ENCODE peak calls at places on chromosomes 7 and 10, in eight cellular contexts. J, Y, G, C, E, K, Q and W are unnamed samples.
A peak's percentile ranks its signal among the peaks of the same experiment; 100 is the strongest.

GRCh38 chr10:117374506-117375359 is 507 bp downstream of the PDZD8 start:
- DNase-seq in Y (peak; percentile 39), C (peak; percentile 57), K (peak; percentile 43), G (peak; percentile 56), Q (peak; percentile 46), E (peak; percentile 56), J (peak; percentile 35), W (no peak)

GRCh38 chr7:93817004-93817403 is 73.5 kb downstream of the TFPI2 start:
- DNase-seq in Q (no peak), E (no peak), Y (no peak), J (no peak), K (no peak), C (no peak), G (no peak), W (no peak)

GRCh38 chr10:121509776-121510175 is 88.5 kb downstream of the FGFR2 start:
- DNase-seq in G (no peak), J (no peak), Y (no peak), C (no peak), Q (no peak), K (no peak), E (no peak), W (no peak)

GRCh38 chr10:48749254-48749787 is 64.6 kb downstream of the WDFY4 start:
- DNase-seq in Q (no peak), E (no peak), J (no peak), K (no peak), Y (no peak), G (no peak), C (no peak), W (no peak)

GRCh38 chr7:101172854-101173751 is 7.0 kb downstream of the NAT16 start:
- DNase-seq in J (peak; percentile 96), E (peak; percentile 56), Q (peak; percentile 71), G (peak; percentile 88), K (peak; percentile 39), Y (peak; percentile 85), C (peak; percentile 86), W (no peak)

GRCh38 chr7:83161851-83162401 is 758 bp downstream of the PCLO start:
- DNase-seq in J (peak; percentile 15), Y (no peak), G (no peak), Q (no peak), E (no peak), C (no peak), K (no peak), W (no peak)

GRCh38 chr10:42836771-42837468 is 54.3 kb downstream of the BMS1 start:
- DNase-seq in E (peak; percentile 31), G (peak; percentile 19), Y (no peak), C (no peak), K (peak; percentile 37), J (peak; percentile 66), Q (peak; percentile 17), W (no peak)

GRCh38 chr7:118186491-118186890 is 2.5 kb downstream of the LSM8 start:
- DNase-seq in G (no peak), C (no peak), Y (no peak), J (peak; percentile 9), E (peak; percentile 1), Q (no peak), K (no peak), W (no peak)

GRCh38 chr7:82593780-82594179 is 150.2 kb upstream of the CACNA2D1 start:
- DNase-seq in C (no peak), Y (no peak), E (peak; percentile 65), Q (peak; percentile 21), K (no peak), G (no peak), J (no peak), W (peak; percentile 79)

GRCh38 chr10:35640474-35640873 is 1.6 kb downstream of the FZD8 start:
- DNase-seq in E (peak; percentile 73), J (peak; percentile 81), K (peak; percentile 78), Y (peak; percentile 69), G (peak; percentile 70), Q (peak; percentile 76), C (peak; percentile 80), W (no peak)

GRCh38 chr7:114255404-114255841 is 159.2 kb upstream of the FOXP2 start:
- DNase-seq in Q (no peak), K (no peak), Y (no peak), J (no peak), C (peak; percentile 68), G (no peak), E (no peak), W (no peak)

GRCh38 chr7:87179180-87179579 is 26.9 kb downstream of the DMTF1 start:
- DNase-seq in Q (no peak), J (no peak), K (no peak), C (no peak), E (no peak), G (no peak), Y (no peak), W (no peak)

GRCh38 chr10:61465807-61466425 is 12.7 kb upstream of the TMEM26 start:
- DNase-seq in G (no peak), Q (peak; percentile 34), E (peak; percentile 15), Y (no peak), K (peak; percentile 39), J (peak; percentile 48), C (no peak), W (no peak)

GRCh38 chr7:539731-540411 is 20.2 kb upstream of the PDGFA start:
- DNase-seq in K (no peak), G (peak; percentile 78), E (peak; percentile 83), J (no peak), Y (peak; percentile 56), Q (peak; percentile 49), C (no peak), W (peak; percentile 94)

GRCh38 chr7:111362660-111363059 is 199.6 kb downstream of the IMMP2L start:
- DNase-seq in K (no peak), E (peak; percentile 60), C (no peak), G (no peak), J (peak; percentile 83), Q (peak; percentile 78), Y (no peak), W (peak; percentile 22)

GRCh38 chr10:34378297-34378696 is 436.8 kb downstream of the PARD3 start:
- DNase-seq in Q (no peak), C (no peak), E (no peak), G (no peak), Y (no peak), K (no peak), J (no peak), W (no peak)

GRCh38 chr7:90618880-90619279 is 22.8 kb downstream of the CDK14 start:
- DNase-seq in J (no peak), E (no peak), Q (no peak), Y (no peak), G (no peak), K (no peak), C (no peak), W (no peak)

GRCh38 chr10:102230861-102231356 is 4.8 kb downstream of the ELOVL3 start:
- DNase-seq in G (peak; percentile 34), J (peak; percentile 68), C (peak; percentile 59), E (no peak), Y (peak; percentile 53), Q (no peak), K (peak; percentile 69), W (no peak)
- TF ChIP-seq CTCF in G (no peak), J (peak; percentile 15), C (no peak), E (peak; percentile 21), Y (no peak), Q (peak; percentile 23), K (peak; percentile 53), W (peak; percentile 58)

GRCh38 chr10:2994562-2994961 is 72.8 kb upstream of the PFKP start:
- DNase-seq in G (no peak), C (no peak), J (peak; percentile 17), K (no peak), Q (peak; percentile 51), Y (no peak), E (peak; percentile 85), W (no peak)

GRCh38 chr10:2993636-2994035 is 73.7 kb upstream of the PFKP start:
- DNase-seq in C (no peak), Q (no peak), E (no peak), G (no peak), K (no peak), Y (no peak), J (no peak), W (no peak)

GRCh38 chr10:2990764-2991163 is 76.6 kb upstream of the PFKP start:
- DNase-seq in J (no peak), G (no peak), Q (no peak), E (no peak), C (no peak), Y (no peak), K (no peak), W (no peak)

GRCh38 chr10:2989292-2989947 is 77.9 kb upstream of the PFKP start:
- DNase-seq in Q (no peak), Y (no peak), C (no peak), G (no peak), E (no peak), J (no peak), K (no peak), W (no peak)

GRCh38 chr10:2992401-2993198 is 74.7 kb upstream of the PFKP start:
- DNase-seq in J (no peak), Y (no peak), G (no peak), C (no peak), K (no peak), E (peak; percentile 74), Q (no peak), W (no peak)
- TF ChIP-seq CTCF in J (peak; percentile 32), Y (no peak), G (no peak), C (no peak), K (peak; percentile 55), E (peak; percentile 32), Q (no peak), W (no peak)

GRCh38 chr7:130996205-130996840 is 262.3 kb upstream of the KLF14 start:
- DNase-seq in E (no peak), Q (no peak), G (no peak), Y (peak; percentile 46), J (no peak), C (no peak), K (no peak), W (no peak)
- TF ChIP-seq CTCF in E (peak; percentile 17), Q (no peak), G (no peak), Y (no peak), J (no peak), C (no peak), K (no peak), W (peak; percentile 15)

GRCh38 chr10:76902949-76903348 is 734.7 kb downstream of the KCNMA1 start:
- DNase-seq in E (no peak), G (no peak), C (no peak), Q (no peak), K (peak; percentile 77), Y (no peak), J (no peak), W (no peak)
- TF ChIP-seq CTCF in E (peak; percentile 41), G (no peak), C (no peak), Q (no peak), K (peak; percentile 75), Y (no peak), J (peak; percentile 8), W (peak; percentile 48)

DNA sequence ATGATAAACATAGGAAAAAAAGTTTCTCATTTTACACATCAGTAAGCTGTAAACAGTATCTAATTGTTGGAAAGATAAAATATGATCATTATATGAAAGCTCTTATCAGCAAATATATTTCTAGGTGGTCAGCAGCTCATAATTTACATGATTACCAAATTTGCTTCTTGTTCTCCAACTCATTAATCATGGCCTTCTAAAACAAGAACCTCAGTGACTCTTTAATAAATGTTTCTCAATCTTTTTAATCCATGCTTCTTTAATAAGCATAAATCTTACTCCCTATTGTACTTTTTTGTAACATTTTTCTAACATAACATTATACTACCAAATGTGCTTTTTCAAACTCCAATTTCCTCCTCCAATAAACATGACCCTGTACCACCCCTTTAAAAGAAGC is 5.9 kb downstream of the ITGB1 start:
- DNase-seq in K (no peak), Q (no peak), G (no peak), C (no peak), J (no peak), E (no peak), Y (no peak), W (no peak)
- TF ChIP-seq CTCF in K (no peak), Q (no peak), G (no peak), C (no peak), J (no peak), E (no peak), Y (no peak), W (no peak)

GRCh38 chr10:74419491-74420466 is 268.8 kb downstream of the ADK start:
- DNase-seq in J (peak; percentile 39), Q (peak; percentile 19), K (no peak), Y (no peak), G (no peak), E (peak; percentile 16), C (no peak), W (peak; percentile 9)
- TF ChIP-seq CTCF in J (peak; percentile 37), Q (peak; percentile 39), K (peak; percentile 74), Y (no peak), G (peak; percentile 9), E (peak; percentile 50), C (peak; percentile 30), W (peak; percentile 61)